ENCODE peak calls at places on chromosomes 1 and 21, in four cellular contexts. K is bronchial epithelial cell, J is coronary artery, V is keratinocyte. C is an unnamed sample.

GRCh38 chr21:42595281-42596187 is 57.9 kb upstream of the PDE9A start:
- DNase-seq in K (no peak), J (no peak), V (no peak), C (no peak)

GRCh38 chr1:239909894-239910293 is 181.8 kb upstream of the FMN2 start:
- DNase-seq in K (peak), J (no peak), V (no peak), C (no peak)

GRCh38 chr1:167105150-167105840 is 11.4 kb downstream of the STYXL2 start:
- DNase-seq in K (no peak), J (no peak), V (no peak), C (no peak)

GRCh38 chr1:112803906-112804762 is 89.0 kb upstream of the PPM1J start:
- DNase-seq in K (peak), J (no peak), V (no peak), C (no peak)

GRCh38 chr1:43272576-43273571 is 3.1 kb downstream of the TMEM125 start:
- DNase-seq in K (no peak), J (peak), V (no peak), C (no peak)

GRCh38 chr1:24311731-24312130 is 7.4 kb upstream of the GRHL3 start:
- DNase-seq in K (no peak), J (no peak), V (no peak), C (no peak)

GRCh38 chr1:185864889-185865288 is 130.7 kb downstream of the HMCN1 start:
- DNase-seq in K (peak), J (no peak), V (peak), C (no peak)

GRCh38 chr1:214022229-214022791 is 34.5 kb downstream of the PROX1 start:
- DNase-seq in K (no peak), J (no peak), V (no peak), C (no peak)

GRCh38 chr21:45320991-45321656 is 33.4 kb upstream of the POFUT2 start:
- DNase-seq in K (no peak), J (no peak), V (no peak), C (no peak)

GRCh38 chr21:44414291-44415072 is 40.8 kb upstream of the LRRC3 start:
- DNase-seq in K (no peak), J (peak), V (no peak), C (no peak)

GRCh38 chr1:174965006-174965971 is 34.5 kb upstream of the CACYBP start:
- DNase-seq in K (peak), J (no peak), V (no peak), C (no peak)

GRCh38 chr21:33403128-33403785 is at the start of gene IFNGR2:
- DNase-seq in K (no peak), J (no peak), V (no peak), C (no peak)

GRCh38 chr1:11825131-11825530 is 19.1 kb downstream of the CLCN6 start:
- DNase-seq in K (no peak), J (no peak), V (no peak), C (no peak)

GRCh38 chr1:33641099-33641830 is 168.8 kb downstream of the ZSCAN20 start:
- DNase-seq in K (peak), J (no peak), V (no peak), C (no peak)

GRCh38 chr1:4700801-4701200 is 46.4 kb downstream of the AJAP1 start:
- DNase-seq in K (no peak), J (no peak), V (peak), C (no peak)

GRCh38 chr1:96049759-96050409 is 671.7 kb upstream of the PTBP2 start:
- DNase-seq in K (peak), J (no peak), V (no peak), C (no peak)

GRCh38 chr1:15090373-15090772 is 63.2 kb upstream of the TMEM51 start:
- DNase-seq in K (peak), J (no peak), V (no peak), C (no peak)

GRCh38 chr1:54413732-54414131 is 7.5 kb upstream of the SSBP3 start:
- DNase-seq in K (no peak), J (no peak), V (no peak), C (no peak)

DNA sequence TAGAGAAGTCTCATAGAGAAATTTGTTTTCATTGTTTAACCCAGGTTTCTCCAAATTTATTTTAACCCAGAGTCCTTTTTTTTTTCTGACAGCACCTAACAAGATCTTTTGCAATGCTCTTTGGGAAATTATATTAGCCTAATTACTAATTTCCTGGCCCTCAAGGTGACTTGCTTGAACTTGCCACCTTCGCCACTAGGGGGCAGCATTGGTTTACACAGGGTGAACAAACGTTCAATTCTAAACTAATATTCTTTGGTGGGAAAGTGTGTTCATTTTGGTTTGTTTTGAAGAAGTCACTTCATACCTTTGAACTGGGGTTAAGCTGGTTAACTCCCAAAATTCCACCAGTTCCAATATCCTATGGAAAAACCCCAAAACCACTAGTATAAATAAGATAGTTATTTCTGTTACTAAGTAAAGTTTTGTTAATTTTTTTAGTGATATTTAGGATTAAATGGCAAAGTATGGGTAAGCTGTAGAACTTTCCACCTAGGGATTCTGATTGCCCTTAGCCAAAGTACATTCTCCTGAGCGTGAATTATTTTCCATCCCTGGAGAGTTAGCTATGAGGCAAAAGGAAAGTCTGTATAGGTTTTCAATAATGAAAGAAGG is 13.0 kb downstream of the CCDC190 start:
- DNase-seq in K (peak), J (no peak), V (peak), C (no peak)
- H3K4me3 ChIP-seq in K (no peak), J (no peak), V (no peak), C (no peak)

GRCh38 chr1:39158330-39159086 is 46.0 kb upstream of the MACF1 start:
- DNase-seq in K (peak), J (no peak), V (no peak), C (no peak)
- H3K4me3 ChIP-seq in K (peak), J (peak), V (peak), C (no peak)

GRCh38 chr1:114854693-114855320 is at the start of gene SYCP1:
- DNase-seq in K (no peak), J (no peak), V (no peak), C (no peak)
- H3K4me3 ChIP-seq in K (no peak), J (peak), V (no peak), C (peak)

DNA sequence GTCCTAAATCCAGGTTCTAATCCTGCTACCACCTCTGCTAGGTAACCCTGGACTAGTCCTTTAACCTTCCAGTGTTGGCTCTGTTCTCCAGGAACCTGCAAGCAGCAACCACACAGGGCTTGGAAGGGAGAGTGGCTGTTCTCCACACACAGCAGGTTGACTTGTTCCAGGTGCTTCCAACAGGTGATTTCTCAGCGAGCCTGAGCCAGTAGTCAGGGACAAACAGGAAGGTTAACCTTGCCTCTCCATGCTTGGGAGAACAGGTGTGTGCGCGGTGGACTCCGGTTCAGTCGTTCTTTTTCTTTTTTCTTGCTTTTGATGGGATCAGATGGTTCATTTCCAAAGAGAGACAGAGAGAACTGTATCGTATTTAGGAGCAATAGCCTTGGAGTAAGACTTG is 808 bp upstream of the CACHD1 start:
- DNase-seq in K (peak), J (no peak), V (no peak), C (no peak)
- H3K4me3 ChIP-seq in K (no peak), J (peak), V (no peak), C (peak)

GRCh38 chr1:107534632-107535031 is 393.8 kb downstream of the NTNG1 start:
- DNase-seq in K (no peak), J (no peak), V (no peak), C (no peak)
- H3K4me3 ChIP-seq in K (no peak), J (no peak), V (no peak), C (no peak)